ENCODE peak calls at places on chromosomes 1 and 21, in nine cellular contexts. U is hepatocyte, R is brain microvascular endothelial cell, V is lower lobe of right lung, T is esophagus squamous epithelium, X is tibial artery, C is tibial nerve, F is ovary, I is lung. J is an unnamed sample. For H3K27me3, the result is how much of the 10 kb centered on the place peaks cover.

GRCh38 chr1:45834689-45835088 is 31.3 kb downstream of the MAST2 start:
- DNase-seq in F (no peak), U (no peak), X (no peak), I (no peak), R (no peak), C (no peak), T (no peak), V (no peak), J (no peak)

GRCh38 chr21:35989185-35989735 is 71.1 kb downstream of the SETD4 start:
- DNase-seq in F (no peak), C (peak), X (peak), R (no peak), U (no peak), I (peak), T (no peak), V (peak), J (no peak)

GRCh38 chr1:245614986-245615385 is 460.2 kb downstream of the KIF26B start:
- DNase-seq in C (no peak), F (no peak), U (no peak), X (no peak), V (no peak), R (no peak), T (no peak), I (no peak), J (no peak)

GRCh38 chr1:53376041-53376461 is 48.2 kb upstream of the LRP8 start:
- DNase-seq in V (no peak), I (no peak), X (peak), C (no peak), U (no peak), T (no peak), R (no peak), F (no peak), J (peak)

GRCh38 chr21:43721939-43722338 is 3.0 kb downstream of the PDXK start:
- DNase-seq in R (no peak), I (no peak), F (no peak), X (no peak), V (no peak), C (no peak), T (no peak), U (no peak), J (no peak)

GRCh38 chr1:94236630-94237290 is 624 bp downstream of the ARHGAP29 start:
- DNase-seq in R (no peak), U (peak), F (peak), C (peak), V (no peak), X (peak), I (peak), T (no peak), J (no peak)

GRCh38 chr1:181324797-181325616 is 158.3 kb upstream of the CACNA1E start:
- DNase-seq in C (no peak), V (no peak), R (no peak), I (no peak), X (no peak), F (no peak), U (peak), T (no peak), J (peak)

GRCh38 chr1:84298336-84298687 is 3.2 kb upstream of the SAMD13 start:
- DNase-seq in X (peak), F (peak), I (peak), T (no peak), C (peak), V (peak), U (peak), R (no peak), J (peak)

GRCh38 chr1:43711049-43711448 is 3.7 kb downstream of the ST3GAL3 start:
- DNase-seq in R (peak), V (no peak), C (no peak), T (no peak), F (no peak), I (no peak), U (no peak), X (no peak), J (no peak)

GRCh38 chr1:168504064-168504837 is 39.5 kb downstream of the XCL2 start:
- DNase-seq in R (no peak), T (no peak), F (peak), I (peak), V (peak), U (peak), C (peak), X (peak), J (no peak)

GRCh38 chr21:38590449-38590848 is 92.2 kb upstream of the ERG start:
- DNase-seq in I (no peak), X (no peak), V (no peak), F (no peak), C (no peak), R (no peak), U (no peak), T (no peak), J (no peak)

GRCh38 chr1:210633636-210634035 is 304.9 kb downstream of the HHAT start:
- DNase-seq in X (no peak), F (no peak), C (no peak), V (no peak), R (no peak), U (no peak), I (no peak), T (no peak), J (no peak)

GRCh38 chr21:37149411-37149810 is 76.4 kb downstream of the TTC3 start:
- DNase-seq in C (no peak), F (no peak), U (no peak), T (no peak), R (peak), V (no peak), X (no peak), I (no peak), J (no peak)

GRCh38 chr1:40341509-40342380 is 24.7 kb upstream of the COL9A2 start:
- DNase-seq in R (no peak), C (no peak), I (no peak), T (no peak), U (no peak), F (no peak), X (no peak), V (no peak), J (no peak)

GRCh38 chr21:33685613-33686197 is 43.4 kb downstream of the ITSN1 start:
- DNase-seq in R (peak), C (no peak), X (no peak), V (no peak), T (no peak), U (no peak), I (no peak), F (no peak), J (no peak)

GRCh38 chr1:8922962-8923361 is 22.7 kb upstream of the CA6 start:
- DNase-seq in R (no peak), I (no peak), T (no peak), X (no peak), F (no peak), V (no peak), C (no peak), U (no peak), J (no peak)

GRCh38 chr1:36151845-36152203 is 2.5 kb upstream of the TRAPPC3 start:
- DNase-seq in T (no peak), F (no peak), I (no peak), V (no peak), C (no peak), X (no peak), R (no peak), U (no peak), J (peak)

GRCh38 chr1:43147625-43148319 is 24.3 kb downstream of the EBNA1BP2 start:
- DNase-seq in T (no peak), X (no peak), F (peak), I (peak), U (peak), R (peak), V (peak), C (peak), J (no peak)

GRCh38 chr1:228809621-228810313 is 74.5 kb downstream of the RHOU start:
- DNase-seq in U (peak), F (no peak), X (no peak), V (peak), T (no peak), I (no peak), C (no peak), R (no peak), J (no peak)

GRCh38 chr1:84862810-84863251 is 30.2 kb downstream of the LPAR3 start:
- DNase-seq in X (no peak), R (no peak), T (no peak), C (no peak), V (no peak), I (no peak), U (no peak), F (no peak), J (no peak)

GRCh38 chr1:116762781-116763115 is 8.5 kb downstream of the CD2 start:
- DNase-seq in F (no peak), T (no peak), C (no peak), R (no peak), U (no peak), X (no peak), I (peak), V (no peak), J (no peak)

GRCh38 chr1:59076612-59077011 is 220.3 kb upstream of the FGGY start:
- DNase-seq in X (no peak), R (no peak), T (no peak), I (no peak), V (no peak), F (no peak), C (no peak), U (no peak), J (no peak)

GRCh38 chr1:5348732-5349465 is 643.3 kb downstream of the NPHP4 start:
- DNase-seq in I (no peak), T (no peak), R (no peak), F (no peak), C (no peak), U (no peak), V (no peak), X (no peak), J (no peak)

GRCh38 chr1:23548704-23549143 is 10.6 kb downstream of the ID3 start:
- DNase-seq in F (no peak), U (no peak), I (no peak), X (peak), C (no peak), R (no peak), T (no peak), V (peak), J (no peak)

GRCh38 chr1:9293512-9294439 is 1.1 kb downstream of the SPSB1 start:
- DNase-seq in V (no peak), C (no peak), R (peak), F (peak), I (no peak), X (no peak), U (peak), T (no peak), J (peak)

GRCh38 chr1:32341186-32341757 is 5.2 kb upstream of the MARCKSL1 start:
- DNase-seq in F (no peak), V (no peak), T (no peak), R (no peak), U (no peak), C (no peak), X (no peak), I (no peak), J (no peak)

GRCh38 chr1:111346089-111346885 is 55.6 kb downstream of the CHIA start:
- DNase-seq in T (peak), C (peak), U (peak), V (peak), F (peak), I (peak), R (peak), X (peak), J (peak)

GRCh38 chr1:33265780-33266605 is 9.7 kb downstream of the ZNF362 start:
- DNase-seq in X (peak), F (no peak), U (no peak), V (no peak), I (no peak), T (no peak), R (no peak), C (no peak), J (no peak)

GRCh38 chr1:5448486-5448885 is 543.7 kb downstream of the NPHP4 start:
- DNase-seq in R (no peak), I (no peak), F (no peak), U (no peak), X (no peak), V (no peak), T (no peak), C (no peak), J (peak)

GRCh38 chr1:64755356-64755755 is 10.5 kb downstream of the RAVER2 start:
- DNase-seq in I (no peak), T (no peak), X (no peak), C (no peak), R (no peak), F (no peak), U (no peak), V (no peak), J (no peak)

GRCh38 chr1:59298710-59299346 is 1.9 kb downstream of the FGGY start:
- DNase-seq in T (no peak), X (no peak), V (no peak), R (no peak), C (no peak), F (no peak), I (no peak), U (peak), J (no peak)

GRCh38 chr1:102535829-102536505 is 539.2 kb upstream of the OLFM3 start:
- DNase-seq in T (no peak), U (no peak), V (no peak), R (no peak), C (no peak), F (no peak), X (no peak), I (no peak), J (no peak)

GRCh38 chr1:14625587-14626447 is 27.3 kb downstream of the KAZN start:
- DNase-seq in U (no peak), C (no peak), V (no peak), I (no peak), R (no peak), F (no peak), T (no peak), X (no peak), J (no peak)

GRCh38 chr1:174021611-174022079 is 512 bp downstream of the RC3H1 start:
- DNase-seq in T (no peak), C (peak), X (peak), I (peak), R (peak), V (peak), U (peak), F (peak), J (peak)

GRCh38 chr1:174023438-174023837 is 1.3 kb upstream of the RC3H1 start:
- DNase-seq in V (no peak), C (no peak), I (peak), F (no peak), U (peak), X (no peak), R (peak), T (no peak), J (no peak)

GRCh38 chr1:247180581-247180980 is 8.8 kb upstream of the ZNF124 start:
- DNase-seq in C (no peak), U (no peak), F (no peak), I (no peak), X (no peak), R (no peak), T (no peak), V (no peak), J (no peak)

GRCh38 chr1:206012086-206012859 is 9.1 kb upstream of the RAB7B start:
- DNase-seq in T (peak), X (peak), I (peak), V (peak), C (peak), F (no peak), R (no peak), U (peak), J (peak)

GRCh38 chr1:100250264-100250663 is 630 bp upstream of the DBT start:
- DNase-seq in I (no peak), T (no peak), X (no peak), V (no peak), F (no peak), R (no peak), C (no peak), U (no peak), J (no peak)
- H3K27ac ChIP-seq in I (no peak), T (peak), X (peak), V (peak), F (peak), R (peak), C (peak), U (peak), J (peak)

GRCh38 chr1:156136970-156137483 is 16.4 kb upstream of the SEMA4A start:
- DNase-seq in C (no peak), U (no peak), X (no peak), R (no peak), F (no peak), I (no peak), V (no peak), T (no peak), J (no peak)
- TF ChIP-seq CTCF in C (no peak), U (peak), X (no peak), R (peak), F (no peak), I (no peak), V (no peak), T (no peak), J (no peak)

GRCh38 chr1:227465256-227465655 is 98.1 kb upstream of the ZNF678 start:
- DNase-seq in R (no peak), C (no peak), X (no peak), V (no peak), I (no peak), T (no peak), U (no peak), F (no peak), J (no peak)
- H3K27me3 ChIP-seq in R (under half), C (under half), X (under half), V (under half), I (under half), T (under half), U (under half), F (under half), J (under half)

GRCh38 chr1:96361251-96361856 is 360.2 kb upstream of the PTBP2 start:
- DNase-seq in V (no peak), F (no peak), I (no peak), T (no peak), R (no peak), C (no peak), U (no peak), X (no peak), J (no peak)

GRCh38 chr1:96360036-96360795 is 361.4 kb upstream of the PTBP2 start:
- DNase-seq in C (no peak), T (no peak), U (no peak), V (no peak), R (no peak), X (no peak), I (no peak), F (no peak), J (no peak)

GRCh38 chr1:96361961-96362360 is 359.6 kb upstream of the PTBP2 start:
- DNase-seq in T (no peak), I (no peak), R (no peak), V (no peak), F (no peak), X (no peak), U (no peak), C (no peak), J (no peak)

GRCh38 chr1:96364576-96364975 is 357.0 kb upstream of the PTBP2 start:
- DNase-seq in C (no peak), F (no peak), U (no peak), X (no peak), I (no peak), T (no peak), R (no peak), V (no peak), J (no peak)

GRCh38 chr1:96362623-96363022 is 359.0 kb upstream of the PTBP2 start:
- DNase-seq in V (no peak), C (no peak), F (no peak), T (no peak), X (no peak), I (no peak), U (peak), R (peak), J (no peak)
- H3K27ac ChIP-seq in V (no peak), C (no peak), F (no peak), T (no peak), X (no peak), I (no peak), U (peak), R (peak), J (no peak)